ENCODE peak calls at places on chromosomes 3 and 15, in six cellular contexts. O is IMR-90, P is esophagus muscularis mucosa, Q is ovary, D is HCT116, S is suprapubic skin. Z is an unnamed sample. For H3K4me1, the result is how much of the 10 kb centered on the place peaks cover.

GRCh38 chr3:58492385-58492970 is 582 bp downstream of the KCTD6 start:
- DNase-seq in P (no peak), S (no peak), D (no peak), O (no peak), Q (no peak), Z (no peak)

GRCh38 chr15:44535509-44536297 is 1.2 kb upstream of the EIF3J start:
- DNase-seq in Q (peak), O (no peak), D (no peak), S (no peak), P (no peak), Z (peak)

GRCh38 chr15:55241895-55242294 is 45.2 kb upstream of the RSL24D1 start:
- DNase-seq in S (no peak), D (no peak), P (no peak), Q (no peak), O (peak), Z (no peak)

GRCh38 chr15:63389902-63390301 is 8.3 kb upstream of the CA12 start:
- DNase-seq in O (no peak), S (no peak), D (peak), Q (peak), P (no peak), Z (peak)

GRCh38 chr3:27596920-27597319 is 112.7 kb upstream of the SLC4A7 start:
- DNase-seq in Q (no peak), O (peak), D (no peak), S (no peak), P (no peak), Z (no peak)

GRCh38 chr15:100690786-100691160 is 88.4 kb downstream of the ASB7 start:
- DNase-seq in P (peak), Q (no peak), O (no peak), D (no peak), S (no peak), Z (no peak)

GRCh38 chr3:171867976-171868375 is 24.8 kb downstream of the TMEM212 start:
- DNase-seq in S (no peak), O (no peak), D (peak), P (no peak), Q (no peak), Z (no peak)

GRCh38 chr3:141452045-141452444 is 34.8 kb upstream of the RASA2 start:
- DNase-seq in Q (no peak), P (no peak), D (no peak), O (peak), S (no peak), Z (no peak)

GRCh38 chr3:186640473-186640818 is 247 bp downstream of the FETUB start:
- DNase-seq in O (no peak), D (no peak), Q (no peak), P (no peak), S (no peak), Z (no peak)

GRCh38 chr3:38469852-38470251 is 16.2 kb downstream of the ACVR2B start:
- DNase-seq in P (no peak), Q (no peak), S (no peak), O (no peak), D (no peak), Z (no peak)

GRCh38 chr3:61612211-61612995 is 51.0 kb downstream of the PTPRG start:
- DNase-seq in P (no peak), Q (no peak), D (no peak), O (peak), S (no peak), Z (no peak)

GRCh38 chr15:31278056-31278445 is 48.6 kb upstream of the KLF13 start:
- DNase-seq in P (no peak), S (peak), D (no peak), Q (no peak), O (no peak), Z (peak)

GRCh38 chr15:22895465-22896190 is 57.2 kb downstream of the NIPA2 start:
- DNase-seq in O (peak), D (peak), P (no peak), S (no peak), Q (no peak), Z (no peak)

GRCh38 chr15:56295433-56295832 is 51.8 kb upstream of the RFX7 start:
- DNase-seq in O (no peak), Q (no peak), D (no peak), P (no peak), S (no peak), Z (no peak)

GRCh38 chr3:126118591-126118990 is 34.7 kb upstream of the SLC41A3 start:
- DNase-seq in O (no peak), D (no peak), P (peak), Q (no peak), S (peak), Z (peak)

GRCh38 chr3:133662256-133662773 is 574 bp upstream of the TOPBP1 start:
- DNase-seq in Q (no peak), D (no peak), O (peak), P (no peak), S (no peak), Z (no peak)

GRCh38 chr15:31302778-31303433 is 23.7 kb upstream of the KLF13 start:
- DNase-seq in D (no peak), O (no peak), S (peak), Q (no peak), P (peak), Z (no peak)

GRCh38 chr15:62601779-62602540 is 436.9 kb upstream of the C2CD4B start:
- DNase-seq in P (no peak), Q (no peak), S (no peak), D (no peak), O (peak), Z (no peak)

GRCh38 chr3:193780810-193781472 is 187.9 kb downstream of the OPA1 start:
- DNase-seq in D (no peak), P (no peak), Q (peak), O (peak), S (peak), Z (peak)

GRCh38 chr3:55795736-55796135 is 308.6 kb upstream of the WNT5A start:
- DNase-seq in D (no peak), O (peak), P (no peak), S (no peak), Q (no peak), Z (no peak)

GRCh38 chr3:25151497-25151896 is 276.6 kb upstream of the RARB start:
- DNase-seq in D (no peak), O (no peak), Q (no peak), P (no peak), S (no peak), Z (no peak)

GRCh38 chr3:67011414-67012131 is 13.5 kb downstream of the KBTBD8 start:
- DNase-seq in O (no peak), S (no peak), D (no peak), Q (no peak), P (no peak), Z (no peak)
- H3K4me1 ChIP-seq in O (under half), S (under half), D (under half), Q (under half), P (under half), Z (under half)

GRCh38 chr3:189572249-189572648 is 58.9 kb upstream of the TP63 start:
- DNase-seq in S (no peak), P (no peak), D (no peak), Q (no peak), O (no peak), Z (no peak)
- TF ChIP-seq POLR2A in S (no peak), P (no peak), D (no peak), Q (no peak), O (no peak), Z (no peak)

GRCh38 chr3:69250014-69250413 is 127.6 kb upstream of the LMOD3 start:
- DNase-seq in S (no peak), O (no peak), D (no peak), P (no peak), Q (no peak), Z (peak)

GRCh38 chr3:69249001-69249400 is 126.6 kb upstream of the LMOD3 start:
- DNase-seq in O (no peak), P (no peak), S (no peak), D (no peak), Q (no peak), Z (no peak)

GRCh38 chr3:69244036-69244435 is 121.6 kb upstream of the LMOD3 start:
- DNase-seq in S (no peak), D (no peak), P (no peak), Q (no peak), O (no peak), Z (no peak)

GRCh38 chr3:69248394-69248793 is 126.0 kb upstream of the LMOD3 start:
- DNase-seq in S (no peak), D (no peak), Q (no peak), P (no peak), O (no peak), Z (no peak)

DNA sequence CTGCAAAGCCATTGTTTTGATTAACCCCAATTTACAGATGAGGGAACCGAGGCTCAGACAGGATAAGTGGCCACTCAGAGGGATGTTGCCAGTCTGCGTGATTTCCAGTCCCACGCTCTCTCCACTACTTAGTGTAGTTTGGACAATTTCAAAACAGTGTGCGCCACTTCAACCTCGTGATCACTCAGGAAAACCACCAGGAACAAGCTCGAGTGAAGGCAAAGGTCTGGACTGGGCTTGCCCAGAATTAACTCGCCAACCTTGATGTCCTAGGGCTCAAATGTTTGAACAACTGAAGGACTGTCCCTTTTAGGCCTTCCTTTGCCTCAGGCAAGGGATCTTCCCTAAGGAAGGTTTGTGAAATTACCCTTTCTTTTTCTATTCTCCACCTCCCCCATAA is 124.2 kb upstream of the LMOD3 start:
- DNase-seq in Q (no peak), S (no peak), P (no peak), D (no peak), O (no peak), Z (no peak)
- H3K4me1 ChIP-seq in Q (under half), S (under half), P (under half), D (under half), O (under half), Z (under half)

GRCh38 chr3:45885979-45886711 is at the start of gene CCR9:
- DNase-seq in D (no peak), Q (no peak), O (no peak), P (no peak), S (no peak), Z (no peak)
- TF ChIP-seq POLR2A in D (no peak), Q (no peak), O (no peak), P (no peak), S (no peak), Z (no peak)

Z was measured in body of pancreas.